ENCODE peak calls at places on chromosomes 2 and 18, in four cellular contexts. T, F, Y and S are unnamed samples. For H3K4me1, the result is how much of the 10 kb centered on the place peaks cover.

GRCh38 chr2:112482309-112483046 is 522 bp downstream of the TTL start:
- DNase-seq in T (peak), F (no peak), Y (no peak), S (peak)

GRCh38 chr2:64876137-64876647 is 113.0 kb upstream of the SLC1A4 start:
- DNase-seq in F (no peak), T (no peak), Y (no peak), S (no peak)

GRCh38 chr2:110702981-110703380 is 25.1 kb upstream of the BUB1 start:
- DNase-seq in F (no peak), T (no peak), Y (no peak), S (no peak)

GRCh38 chr2:81703831-81704230 is 1399.3 kb upstream of the LRRTM1 start:
- DNase-seq in Y (no peak), T (no peak), F (no peak), S (no peak)

GRCh38 chr2:75007061-75007460 is 48.6 kb downstream of the POLE4 start:
- DNase-seq in F (no peak), T (no peak), Y (no peak), S (no peak)

GRCh38 chr2:179990676-179991317 is 16.3 kb downstream of the CWC22 start:
- DNase-seq in F (no peak), Y (no peak), T (no peak), S (no peak)

GRCh38 chr2:189151897-189152296 is 27.7 kb downstream of the COL5A2 start:
- DNase-seq in Y (no peak), T (no peak), F (no peak), S (no peak)

GRCh38 chr18:27860011-27860410 is 316.9 kb downstream of the CDH2 start:
- DNase-seq in T (no peak), F (no peak), Y (no peak), S (no peak)

GRCh38 chr2:178512491-178512890 is 32.2 kb downstream of the PLEKHA3 start:
- DNase-seq in T (no peak), F (no peak), Y (no peak), S (no peak)

GRCh38 chr18:80147418-80148315 is 38.6 kb downstream of the ADNP2 start:
- DNase-seq in T (peak), F (peak), Y (peak), S (peak)

GRCh38 chr2:10124538-10125045 is 2.1 kb downstream of the RRM2 start:
- DNase-seq in T (peak), F (no peak), Y (no peak), S (peak)

GRCh38 chr2:187187521-187187920 is 260.5 kb downstream of the CALCRL start:
- DNase-seq in T (no peak), F (no peak), Y (no peak), S (no peak)

GRCh38 chr2:160474319-160474645 is 19.3 kb downstream of the RBMS1 start:
- DNase-seq in F (no peak), T (no peak), Y (no peak), S (no peak)

GRCh38 chr18:24586662-24587360 is 126.4 kb downstream of the HRH4 start:
- DNase-seq in T (no peak), F (no peak), Y (no peak), S (no peak)

GRCh38 chr2:237423891-237424290 is 9.9 kb upstream of the COL6A3 start:
- DNase-seq in Y (no peak), T (no peak), F (no peak), S (no peak)

GRCh38 chr2:205636549-205636948 is 45.8 kb upstream of the NRP2 start:
- DNase-seq in Y (no peak), T (no peak), F (no peak), S (no peak)

GRCh38 chr2:133346654-133347053 is 221.6 kb downstream of the NCKAP5 start:
- DNase-seq in Y (no peak), F (no peak), T (no peak), S (no peak)

GRCh38 chr2:106011380-106011779 is 182.7 kb downstream of the UXS1 start:
- DNase-seq in F (no peak), Y (no peak), T (no peak), S (no peak)

GRCh38 chr2:172927381-172928357 is 148.0 kb upstream of the MAP3K20 start:
- DNase-seq in T (no peak), Y (no peak), F (peak), S (no peak)

GRCh38 chr18:64052772-64053171 is 82.9 kb downstream of the SERPINB8 start:
- DNase-seq in F (no peak), Y (no peak), T (no peak), S (no peak)

GRCh38 chr18:36711813-36712444 is 116.9 kb downstream of the TPGS2 start:
- DNase-seq in F (no peak), Y (no peak), T (no peak), S (no peak)

GRCh38 chr2:219099319-219099718 is 38.6 kb upstream of the IHH start:
- DNase-seq in T (no peak), F (no peak), Y (no peak), S (no peak)

GRCh38 chr2:86221066-86221684 is 21.9 kb downstream of the MRPL35 start:
- DNase-seq in Y (no peak), F (peak), T (peak), S (no peak)

GRCh38 chr2:46829240-46829970 is 86.2 kb downstream of the MCFD2 start:
- DNase-seq in F (no peak), Y (no peak), T (no peak), S (no peak)

GRCh38 chr2:207928079-207928478 is 97.2 kb downstream of the PLEKHM3 start:
- DNase-seq in Y (no peak), T (peak), F (no peak), S (no peak)

GRCh38 chr2:11100976-11101375 is 54.3 kb upstream of the SLC66A3 start:
- DNase-seq in Y (no peak), T (no peak), F (no peak), S (no peak)

GRCh38 chr18:79485788-79486355 is 90.1 kb downstream of the NFATC1 start:
- DNase-seq in Y (no peak), T (no peak), F (no peak), S (peak)

GRCh38 chr2:655626-656025 is 21.6 kb downstream of the TMEM18 start:
- DNase-seq in F (no peak), Y (no peak), T (no peak), S (no peak)

GRCh38 chr18:78496095-78496494 is 483.5 kb upstream of the SALL3 start:
- DNase-seq in F (no peak), Y (no peak), T (no peak), S (no peak)

GRCh38 chr2:18980104-18980777 is 378.2 kb downstream of the OSR1 start:
- DNase-seq in Y (no peak), T (no peak), F (no peak), S (no peak)

GRCh38 chr2:42636956-42637355 is 68.5 kb downstream of the MTA3 start:
- DNase-seq in Y (no peak), F (no peak), T (no peak), S (no peak)

GRCh38 chr2:164896634-164897033 is 55.0 kb upstream of the COBLL1 start:
- DNase-seq in F (no peak), Y (no peak), T (peak), S (no peak)

GRCh38 chr2:36960773-36961172 is 5.6 kb downstream of the STRN start:
- DNase-seq in F (no peak), Y (no peak), T (no peak), S (no peak)
- H3K4me1 ChIP-seq in F (under half), Y (under half), T (under half), S (half or more)

GRCh38 chr2:13822365-13822764 is 810.2 kb upstream of the LRATD1 start:
- DNase-seq in F (no peak), T (no peak), Y (no peak), S (no peak)
- TF ChIP-seq POLR2AphosphoS5 in F (no peak), T (no peak), Y (no peak), S (no peak)

DNA sequence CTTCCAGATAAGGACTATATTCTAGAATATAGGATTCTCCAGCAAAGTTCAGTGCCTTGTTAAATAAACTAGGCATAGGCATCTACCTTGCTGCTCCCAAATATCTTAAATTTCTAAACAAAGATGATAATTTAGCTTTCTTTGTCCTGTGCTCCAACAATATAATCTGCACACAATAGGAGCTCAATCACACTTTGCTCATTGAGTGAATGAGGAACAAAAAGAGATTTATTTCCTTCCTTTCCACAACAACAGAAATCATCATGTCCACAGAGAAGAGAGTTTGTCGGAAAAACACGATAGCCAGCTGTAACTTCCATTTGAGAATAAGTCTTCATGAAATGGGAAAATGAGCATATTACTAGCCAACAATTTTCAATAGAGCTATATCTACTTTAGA is 256.7 kb downstream of the TCF4 start:
- DNase-seq in F (no peak), Y (no peak), T (no peak), S (no peak)
- H3K4me1 ChIP-seq in F (under half), Y (under half), T (under half), S (under half)

DNA sequence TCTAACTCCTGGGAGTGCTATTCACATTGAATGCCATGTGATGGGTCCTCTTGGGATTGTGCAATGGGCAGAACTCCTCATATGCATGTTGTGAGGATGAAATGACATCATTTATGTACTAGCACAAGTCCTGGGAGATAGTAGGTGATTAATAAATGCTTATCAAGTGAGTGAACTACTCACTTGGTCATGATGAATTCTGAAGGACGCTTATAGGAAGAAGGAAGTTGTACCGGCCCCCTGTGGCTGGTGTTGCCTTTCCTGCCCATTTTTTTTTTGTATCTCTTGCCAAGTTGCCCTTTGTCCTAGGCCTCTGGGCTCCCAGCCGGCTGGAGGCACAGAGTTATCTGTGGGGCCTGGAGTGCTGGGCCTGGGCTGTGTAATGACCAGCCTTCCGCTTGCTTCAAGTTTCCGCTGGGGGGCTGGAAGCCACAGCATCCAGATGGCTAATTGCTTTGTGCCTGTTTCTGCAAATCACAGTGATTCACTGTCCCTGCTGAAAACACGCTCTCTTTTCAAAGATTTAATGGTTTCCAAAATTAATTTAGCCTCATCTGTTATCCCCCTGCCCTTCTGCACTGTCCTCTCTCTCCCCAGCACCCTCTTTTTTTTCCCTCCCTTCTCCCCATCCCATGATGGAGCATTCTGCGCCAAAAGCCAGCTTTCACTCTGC is 33.7 kb upstream of the MRPL33 start:
- DNase-seq in Y (no peak), T (peak), F (peak), S (peak)
- TF ChIP-seq POLR2AphosphoS5 in Y (no peak), T (no peak), F (peak), S (peak)

GRCh38 chr2:216713691-216714411 is 18.5 kb upstream of the IGFBP5 start:
- DNase-seq in F (no peak), Y (no peak), T (no peak), S (no peak)
- H3K4me1 ChIP-seq in F (under half), Y (under half), T (under half), S (under half)